ENCODE peak calls at places on chromosomes 5 and 9, in five cellular contexts. H is gastrocnemius medialis, Y is sigmoid colon, A is AG09309, L is HCT116. U is an unnamed sample.
A peak's percentile ranks its signal among the peaks of the same experiment; 100 is the strongest.

GRCh38 chr9:129319076-129319937 is 141.2 kb upstream of the IER5L start:
- DNase-seq in H (no peak), Y (peak; percentile 65), A (no peak), L (no peak), U (no peak)

GRCh38 chr5:45521067-45521466 is 175.1 kb downstream of the HCN1 start:
- DNase-seq in H (peak; percentile 21), Y (no peak), A (no peak), L (peak; percentile 62), U (no peak)

GRCh38 chr5:125005287-125005686 is 258.8 kb upstream of the ZNF608 start:
- DNase-seq in H (no peak), Y (no peak), A (no peak), L (no peak), U (no peak)

GRCh38 chr5:159208508-159209437 is 580 bp downstream of the RNF145 start:
- DNase-seq in H (peak; percentile 19), Y (peak; percentile 70), A (no peak), L (no peak), U (no peak)

GRCh38 chr9:114911167-114911821 is 19.1 kb downstream of the TNFSF8 start:
- DNase-seq in H (no peak), Y (no peak), A (no peak), L (no peak), U (no peak)

GRCh38 chr5:180302256-180302655 is 10.4 kb upstream of the MAPK9 start:
- DNase-seq in H (no peak), Y (no peak), A (no peak), L (no peak), U (no peak)

GRCh38 chr9:134403682-134404301 is 77.5 kb downstream of the RXRA start:
- DNase-seq in H (peak; percentile 81), Y (peak; percentile 92), A (peak; percentile 79), L (no peak), U (peak; percentile 47)

GRCh38 chr9:111186021-111186420 is 144.0 kb downstream of the OR2K2 start:
- DNase-seq in H (no peak), Y (no peak), A (no peak), L (no peak), U (no peak)

GRCh38 chr5:6705088-6705487 is 8.1 kb upstream of the TENT4A start:
- DNase-seq in H (no peak), Y (no peak), A (no peak), L (no peak), U (no peak)

GRCh38 chr9:15222313-15222712 is 84.7 kb downstream of the TTC39B start:
- DNase-seq in H (no peak), Y (no peak), A (no peak), L (no peak), U (no peak)

GRCh38 chr9:113998529-113999255 is 79.4 kb downstream of the AMBP start:
- DNase-seq in H (no peak), Y (no peak), A (no peak), L (no peak), U (no peak)

GRCh38 chr5:91281409-91281808 is 101.7 kb downstream of the ARRDC3 start:
- DNase-seq in H (no peak), Y (no peak), A (peak; percentile 95), L (peak; percentile 34), U (peak; percentile 84)

GRCh38 chr9:92807757-92808725 is 43.4 kb upstream of the BICD2 start:
- DNase-seq in H (no peak), Y (no peak), A (no peak), L (no peak), U (no peak)
- H3K4me3 ChIP-seq in H (no peak overlapping the region), Y (no peak overlapping the region), A (no peak overlapping the region), L (peak overlapping the region; percentile 90), U (no peak overlapping the region)

DNA sequence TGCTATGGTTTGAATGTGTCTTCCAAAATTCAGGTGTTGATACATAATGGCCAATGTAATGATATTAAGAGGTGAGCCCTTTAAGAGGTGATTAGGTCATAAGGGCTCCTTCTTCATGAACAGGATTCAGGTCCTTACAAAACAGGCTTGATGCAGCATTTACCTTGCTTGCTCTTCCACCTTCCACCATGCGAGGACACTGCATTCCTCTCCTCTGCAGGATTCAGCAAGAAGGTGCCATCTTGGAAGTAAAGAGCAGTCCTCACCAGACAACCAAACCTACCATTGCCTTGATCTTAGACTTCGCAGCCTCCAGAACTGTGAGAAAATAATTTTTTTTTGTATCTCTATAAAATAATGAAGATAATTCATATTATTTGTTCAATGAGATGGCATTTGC is 314.0 kb upstream of the SMARCA2 start:
- DNase-seq in H (no peak), Y (no peak), A (no peak), L (no peak), U (no peak)
- TF ChIP-seq CTCF in H (no peak), Y (no peak), A (no peak), L (no peak), U (no peak)

DNA sequence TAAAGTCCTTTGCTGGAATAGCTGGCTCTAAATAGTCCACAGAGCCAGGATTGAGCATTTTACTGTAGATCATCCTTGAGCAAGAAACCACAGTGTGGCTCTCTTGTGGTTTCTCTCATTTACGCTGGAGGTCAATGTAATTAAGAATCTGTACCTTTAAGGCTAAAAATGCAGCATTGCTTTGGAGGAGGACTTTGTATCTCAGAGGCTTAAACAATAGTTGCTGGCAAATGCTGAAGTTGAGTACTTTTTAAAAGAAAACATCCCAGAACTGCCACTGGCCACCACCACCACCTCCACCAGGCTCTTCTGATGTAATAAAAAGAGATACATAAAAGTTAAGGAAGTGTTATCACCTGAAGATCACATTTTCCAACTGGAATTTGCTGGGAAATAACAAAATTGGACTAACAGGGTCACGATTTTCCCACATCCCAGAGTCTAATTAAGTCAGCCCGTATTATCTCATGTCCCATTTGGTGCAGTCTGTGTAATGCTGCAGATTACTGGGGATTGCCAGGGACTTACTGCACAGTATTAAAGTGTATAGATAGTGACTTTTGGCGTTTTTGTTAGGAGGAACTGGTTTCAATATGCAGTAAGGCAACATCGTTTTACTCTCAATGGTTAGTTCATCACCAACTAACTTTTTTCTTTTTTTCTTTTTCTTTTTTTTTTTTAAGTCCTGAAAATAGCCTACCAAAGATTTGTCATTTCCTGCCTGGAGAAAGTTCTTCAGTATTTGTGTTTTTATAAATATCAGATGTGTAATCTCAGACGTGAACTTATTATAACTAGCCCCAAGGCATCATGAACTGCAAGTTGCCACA is 177.0 kb upstream of the ADAMTSL1 start:
- DNase-seq in H (no peak), Y (no peak), A (peak; percentile 11), L (no peak), U (peak; percentile 3)
- H3K4me3 ChIP-seq in H (no peak overlapping the region), Y (no peak overlapping the region), A (peak overlapping the region; percentile 27), L (no peak overlapping the region), U (peak overlapping the region; percentile 24)

GRCh38 chr9:13447551-13448422 is 168.3 kb upstream of the MPDZ start:
- DNase-seq in H (no peak), Y (no peak), A (no peak), L (no peak), U (no peak)

GRCh38 chr9:13445123-13445522 is 165.6 kb upstream of the MPDZ start:
- DNase-seq in H (peak; percentile 36), Y (no peak), A (no peak), L (no peak), U (no peak)

GRCh38 chr9:13446261-13446660 is 166.8 kb upstream of the MPDZ start:
- DNase-seq in H (no peak), Y (no peak), A (no peak), L (no peak), U (no peak)

GRCh38 chr9:13448482-13448881 is 169.0 kb upstream of the MPDZ start:
- DNase-seq in H (no peak), Y (no peak), A (no peak), L (no peak), U (no peak)

DNA sequence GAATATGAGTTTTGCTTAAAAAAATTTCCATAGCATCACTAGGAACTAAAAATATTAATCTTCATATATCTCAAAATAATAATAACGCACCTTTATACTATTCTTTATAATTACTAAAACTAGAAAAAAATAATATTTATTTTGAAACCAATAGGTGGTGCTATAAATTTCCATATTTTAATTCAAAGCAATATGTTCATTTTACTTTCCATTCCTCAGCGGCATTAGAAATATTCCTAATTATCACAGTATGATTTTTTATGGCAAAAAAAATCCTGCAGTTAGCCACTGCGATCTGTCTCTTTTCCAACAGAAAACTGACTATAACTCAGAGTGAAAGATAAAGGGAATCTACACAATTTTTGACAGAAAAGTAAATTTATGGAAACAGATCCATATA is 167.4 kb upstream of the MPDZ start:
- DNase-seq in H (no peak), Y (no peak), A (no peak), L (no peak), U (no peak)
- TF ChIP-seq CTCF in H (peak; percentile 46), Y (no peak), A (peak; percentile 4), L (no peak), U (no peak)

DNA sequence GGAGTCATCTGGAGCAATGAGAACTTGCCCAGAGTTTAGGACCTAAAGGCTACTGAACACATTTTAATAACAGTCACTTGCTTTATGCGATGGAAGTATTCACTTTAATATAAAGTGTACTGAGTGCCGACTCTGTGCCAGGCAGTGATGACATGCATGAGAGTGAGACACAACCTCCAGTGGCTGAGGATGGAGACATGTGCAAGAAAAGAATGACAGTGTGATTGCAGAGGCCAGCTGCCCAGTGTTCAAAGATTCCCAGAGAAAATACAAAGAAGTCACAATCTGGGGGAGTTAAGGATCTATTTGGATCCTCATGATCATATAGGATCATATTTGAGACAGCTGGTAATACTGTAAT is 102.1 kb downstream of the APBA1 start:
- DNase-seq in H (no peak), Y (no peak), A (no peak), L (no peak), U (no peak)
- H3K4me3 ChIP-seq in H (no peak overlapping the region), Y (no peak overlapping the region), A (no peak overlapping the region), L (no peak overlapping the region), U (no peak overlapping the region)

GRCh38 chr9:136109351-136110081 is 9.2 kb downstream of the TMEM250 start:
- DNase-seq in H (peak; percentile 94), Y (peak; percentile 97), A (peak; percentile 51), L (peak; percentile 71), U (peak; percentile 41)
- TF ChIP-seq CTCF in H (peak; percentile 22), Y (peak; percentile 6), A (peak; percentile 2), L (no peak), U (peak; percentile 9)

GRCh38 chr9:73141282-73141681 is 10.4 kb upstream of the ANXA1 start:
- DNase-seq in H (no peak), Y (no peak), A (no peak), L (no peak), U (no peak)
- H3K4me3 ChIP-seq in H (no peak overlapping the region), Y (no peak overlapping the region), A (no peak overlapping the region), L (no peak overlapping the region), U (no peak overlapping the region)

GRCh38 chr5:143102414-143102813 is 301.1 kb downstream of the NR3C1 start:
- DNase-seq in H (no peak), Y (no peak), A (no peak), L (no peak), U (no peak)

GRCh38 chr5:143108498-143109128 is 294.9 kb downstream of the NR3C1 start:
- DNase-seq in H (no peak), Y (no peak), A (no peak), L (no peak), U (no peak)

GRCh38 chr5:143105216-143105905 is 298.1 kb downstream of the NR3C1 start:
- DNase-seq in H (no peak), Y (no peak), A (no peak), L (no peak), U (no peak)

GRCh38 chr5:143101740-143102386 is 301.6 kb downstream of the NR3C1 start:
- DNase-seq in H (no peak), Y (no peak), A (no peak), L (no peak), U (no peak)

GRCh38 chr5:143106175-143106574 is 297.3 kb downstream of the NR3C1 start:
- DNase-seq in H (peak; percentile 52), Y (no peak), A (peak; percentile 63), L (no peak), U (no peak)
- TF ChIP-seq CTCF in H (peak; percentile 29), Y (no peak), A (peak; percentile 48), L (peak; percentile 31), U (peak; percentile 28)

GRCh38 chr5:148312159-148312558 is at the start of gene SPINK7:
- DNase-seq in H (no peak), Y (no peak), A (no peak), L (no peak), U (no peak)
- H3K4me3 ChIP-seq in H (no peak within 1 kb of the TSS), Y (no peak within 1 kb of the TSS), A (no peak within 1 kb of the TSS), L (no peak within 1 kb of the TSS), U (no peak within 1 kb of the TSS)